ENCODE peak calls at places on chromosomes 12 and 14, in five cellular contexts. W is H9, O is IMR-90, K is mesenchymal stem cell, H is neuronal stem cell. E is an unnamed sample.

GRCh38 chr14:80278293-80279037 is 67.2 kb upstream of the DIO2 start:
- DNase-seq in H (no peak), O (peak; percentile 65), K (peak; percentile 17), W (no peak), E (no peak)

GRCh38 chr12:40325349-40325960 is 100.7 kb downstream of the LRRK2 start:
- DNase-seq in W (peak; percentile 44), K (peak; percentile 14), O (peak; percentile 4), H (no peak), E (peak; percentile 58)

GRCh38 chr14:100440207-100440631 is 117.1 kb downstream of the SLC25A47 start:
- DNase-seq in H (peak; percentile 56), O (peak; percentile 58), W (peak; percentile 75), K (peak; percentile 51), E (peak; percentile 96)

GRCh38 chr12:124938606-124939427 is 24.4 kb upstream of the UBC start:
- DNase-seq in O (peak; percentile 88), W (peak; percentile 71), H (no peak), K (peak; percentile 93), E (peak; percentile 87)

GRCh38 chr12:130968611-130969010 is 14.9 kb downstream of the ADGRD1 start:
- DNase-seq in O (no peak), H (no peak), K (no peak), W (peak; percentile 8), E (no peak)

GRCh38 chr12:89098390-89099102 is 253.8 kb downstream of the DUSP6 start:
- DNase-seq in W (peak; percentile 89), H (no peak), O (peak; percentile 7), K (peak; percentile 40), E (no peak)

GRCh38 chr12:95788637-95789036 is 1.9 kb downstream of the NTN4 start:
- DNase-seq in K (peak; percentile 47), H (no peak), W (no peak), O (peak; percentile 68), E (no peak)

GRCh38 chr12:17809206-17809605 is 280.8 kb downstream of the RERGL start:
- DNase-seq in O (no peak), K (no peak), H (no peak), W (no peak), E (no peak)

GRCh38 chr12:42504049-42504448 is 85.5 kb downstream of the PRICKLE1 start:
- DNase-seq in O (peak; percentile 44), W (no peak), H (no peak), K (peak; percentile 16), E (no peak)

GRCh38 chr12:111122458-111122878 is 202.1 kb upstream of the MYL2 start:
- DNase-seq in K (no peak), O (no peak), H (no peak), W (no peak), E (no peak)

GRCh38 chr14:85315290-85315689 is 214.7 kb upstream of the FLRT2 start:
- DNase-seq in K (peak; percentile 12), H (no peak), O (no peak), W (no peak), E (no peak)

GRCh38 chr12:104852904-104853303 is 105.2 kb downstream of the SLC41A2 start:
- DNase-seq in O (no peak), K (no peak), H (no peak), W (no peak), E (peak; percentile 29)

GRCh38 chr12:3491938-3492867 is 1.2 kb downstream of the PRMT8 start:
- DNase-seq in O (peak; percentile 32), W (peak; percentile 88), K (peak; percentile 52), H (peak; percentile 87), E (peak; percentile 68)

GRCh38 chr14:21084988-21085853 is 13.2 kb downstream of the ZNF219 start:
- DNase-seq in W (no peak), K (peak; percentile 36), O (peak; percentile 91), H (no peak), E (no peak)

GRCh38 chr14:81315344-81315743 is 84.8 kb downstream of the STON2 start:
- DNase-seq in W (peak; percentile 79), H (peak; percentile 57), K (no peak), O (no peak), E (no peak)

GRCh38 chr14:61470261-61470953 is 149.0 kb downstream of the PRKCH start:
- DNase-seq in O (peak; percentile 98), H (peak; percentile 23), W (peak; percentile 63), K (peak; percentile 81), E (peak; percentile 41)

GRCh38 chr14:90654831-90655276 is 161.4 kb downstream of the TTC7B start:
- DNase-seq in K (no peak), H (no peak), W (no peak), O (peak; percentile 74), E (no peak)

GRCh38 chr12:51820721-51821422 is 27.6 kb downstream of the FIGNL2 start:
- DNase-seq in W (peak; percentile 86), O (peak; percentile 60), H (peak; percentile 82), K (no peak), E (peak; percentile 49)

GRCh38 chr12:64660237-64661018 is 50.1 kb downstream of the RASSF3 start:
- DNase-seq in O (no peak), H (no peak), W (no peak), K (no peak), E (no peak)

GRCh38 chr12:96985515-96986362 is 78.7 kb downstream of the NEDD1 start:
- DNase-seq in H (no peak), O (no peak), W (peak; percentile 84), K (no peak), E (peak; percentile 57)

GRCh38 chr14:24408764-24409163 is 10.0 kb downstream of the NYNRIN start:
- DNase-seq in H (no peak), W (peak; percentile 13), K (no peak), O (no peak), E (no peak)

GRCh38 chr12:51941669-51942455 is 9.6 kb upstream of the ACVR1B start:
- DNase-seq in O (no peak), W (no peak), K (no peak), H (no peak), E (no peak)

GRCh38 chr12:128797119-128798118 is 26.3 kb downstream of the SLC15A4 start:
- DNase-seq in H (no peak), O (peak; percentile 63), W (no peak), K (peak; percentile 84), E (no peak)

GRCh38 chr12:51751657-51752056 is 96.9 kb downstream of the FIGNL2 start:
- DNase-seq in O (peak; percentile 11), K (no peak), H (no peak), W (no peak), E (no peak)

GRCh38 chr12:6280672-6281071 is 29.8 kb upstream of the PLEKHG6 start:
- DNase-seq in H (no peak), O (no peak), K (no peak), W (no peak), E (no peak)

GRCh38 chr14:64495252-64495651 is 8.4 kb downstream of the ZBTB25 start:
- DNase-seq in W (no peak), H (no peak), O (no peak), K (no peak), E (no peak)

GRCh38 chr14:90518941-90519256 is 122.1 kb downstream of the CALM1 start:
- DNase-seq in H (no peak), K (peak; percentile 14), W (peak; percentile 68), O (peak; percentile 11), E (no peak)

GRCh38 chr12:109919466-109919865 is 19.4 kb downstream of the TCHP start:
- DNase-seq in K (no peak), O (no peak), H (no peak), W (no peak), E (no peak)

GRCh38 chr12:546920-547845 is 87.4 kb downstream of the B4GALNT3 start:
- DNase-seq in K (peak; percentile 52), H (peak; percentile 66), W (peak; percentile 84), O (peak; percentile 26), E (peak; percentile 57)

GRCh38 chr14:64561631-64562030 is 11.9 kb downstream of the PPP1R36 start:
- DNase-seq in O (no peak), K (no peak), W (no peak), H (no peak), E (no peak)

GRCh38 chr14:65359503-65359902 is 53.0 kb upstream of the FUT8 start:
- DNase-seq in H (no peak), O (peak; percentile 59), W (no peak), K (no peak), E (no peak)

GRCh38 chr12:92134638-92135274 is 10.9 kb downstream of the BTG1 start:
- DNase-seq in K (peak; percentile 63), W (no peak), H (no peak), O (peak; percentile 84), E (no peak)

GRCh38 chr14:102316746-102317563 is 2.6 kb upstream of the ZNF839 start:
- DNase-seq in K (peak; percentile 95), O (peak; percentile 91), H (peak; percentile 94), W (peak; percentile 95), E (peak; percentile 91)
- H4K91ac ChIP-seq in K (no peak overlapping the region), O (peak overlapping the region; percentile 2), H (no peak overlapping the region), W (no peak overlapping the region), E (peak overlapping the region; percentile 77)

GRCh38 chr12:27906658-27907473 is 65.7 kb downstream of the PTHLH start:
- DNase-seq in H (no peak), K (peak; percentile 13), O (peak; percentile 66), W (no peak), E (peak; percentile 73)
- H4K91ac ChIP-seq in H (no peak overlapping the region), K (no peak overlapping the region), O (peak overlapping the region; percentile 69), W (no peak overlapping the region), E (peak overlapping the region; percentile 63)

GRCh38 chr12:13093191-13093849 is 10.1 kb downstream of the GSG1 start:
- DNase-seq in K (no peak), W (no peak), O (peak; percentile 62), H (no peak), E (peak; percentile 13)
- H4K91ac ChIP-seq in K (peak overlapping the region; percentile 55), W (no peak overlapping the region), O (peak overlapping the region; percentile 98), H (no peak overlapping the region), E (peak overlapping the region; percentile 42)

GRCh38 chr14:75341639-75342038 is 63.0 kb downstream of the FOS start:
- DNase-seq in H (no peak), O (no peak), K (peak; percentile 22), W (no peak), E (no peak)
- H4K91ac ChIP-seq in H (no peak overlapping the region), O (no peak overlapping the region), K (no peak overlapping the region), W (no peak overlapping the region), E (no peak overlapping the region)

GRCh38 chr14:51562816-51563215 is 88.9 kb upstream of the FRMD6 start:
- DNase-seq in H (no peak), W (no peak), O (peak; percentile 68), K (peak; percentile 68), E (peak; percentile 81)
- H4K91ac ChIP-seq in H (no peak overlapping the region), W (no peak overlapping the region), O (peak overlapping the region; percentile 69), K (no peak overlapping the region), E (peak overlapping the region; percentile 81)

DNA sequence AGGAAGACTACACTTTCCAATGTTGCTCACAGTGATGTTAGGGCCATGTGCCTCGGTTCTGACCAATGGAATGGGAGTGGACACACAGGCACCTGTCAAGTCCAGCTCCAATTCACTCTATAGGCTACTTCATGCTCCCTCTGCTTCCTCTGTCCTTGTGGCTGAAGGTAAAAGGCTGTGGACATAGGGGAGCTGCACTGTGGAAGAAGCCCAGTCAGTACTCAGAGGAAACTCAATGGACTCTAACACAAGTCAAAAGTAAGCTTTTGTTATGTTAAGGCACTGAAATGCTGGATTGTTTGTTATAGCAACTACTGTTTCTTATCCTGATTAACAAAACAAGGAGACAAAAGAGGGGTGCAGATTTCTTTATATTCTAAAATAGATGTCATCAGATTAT is 278.2 kb downstream of the BCL11B start:
- DNase-seq in W (no peak), K (no peak), H (no peak), O (no peak), E (no peak)
- H4K91ac ChIP-seq in W (no peak overlapping the region), K (no peak overlapping the region), H (no peak overlapping the region), O (no peak overlapping the region), E (no peak overlapping the region)

GRCh38 chr12:113697104-113697503 is 225.4 kb upstream of the LHX5 start:
- DNase-seq in H (no peak), W (no peak), K (no peak), O (no peak), E (no peak)
- H4K91ac ChIP-seq in H (no peak overlapping the region), W (no peak overlapping the region), K (peak overlapping the region; percentile 15), O (no peak overlapping the region), E (no peak overlapping the region)